ENCODE peak calls at places on chromosomes 1 and 21, in five cellular contexts. J is tibial nerve, B is omental fat pad, L is progenitor cell of endocrine pancreas, M is AG09309. K is an unnamed sample.
A peak's percentile ranks its signal among the peaks of the same experiment; 100 is the strongest.

GRCh38 chr1:155860939-155861496 is 1.7 kb downstream of the SYT11 start:
- DNase-seq in J (no peak), B (no peak), L (no peak), M (no peak), K (no peak)

GRCh38 chr21:26977741-26978140 is 10.9 kb upstream of the ADAMTS5 start:
- DNase-seq in J (no peak), B (no peak), L (no peak), M (no peak), K (no peak)

GRCh38 chr1:206112600-206113301 is 4.4 kb downstream of the AVPR1B start:
- DNase-seq in J (no peak), B (no peak), L (no peak), M (no peak), K (no peak)

GRCh38 chr1:198612471-198613265 is 26.2 kb upstream of the PTPRC start:
- DNase-seq in J (no peak), B (no peak), L (no peak), M (no peak), K (no peak)

GRCh38 chr1:36268981-36269380 is 37.2 kb upstream of the SH3D21 start:
- DNase-seq in J (no peak), B (no peak), L (no peak), M (no peak), K (no peak)

GRCh38 chr1:197954718-197955418 is 37.7 kb downstream of the LHX9 start:
- DNase-seq in J (no peak), B (no peak), L (no peak), M (no peak), K (no peak)

GRCh38 chr1:248842781-248843331 is 4.8 kb downstream of the ZNF672 start:
- DNase-seq in J (no peak), B (no peak), L (no peak), M (no peak), K (peak; percentile 68)

GRCh38 chr1:187788686-187789085 is 959.9 kb downstream of the PLA2G4A start:
- DNase-seq in J (no peak), B (no peak), L (no peak), M (no peak), K (no peak)

GRCh38 chr1:31771891-31772668 is 7.9 kb upstream of the ADGRB2 start:
- DNase-seq in J (no peak), B (no peak), L (no peak), M (no peak), K (no peak)

GRCh38 chr1:231420959-231421615 is 1.0 kb downstream of the EGLN1 start:
- DNase-seq in J (peak; percentile 22), B (no peak), L (peak; percentile 39), M (no peak), K (peak; percentile 89)

GRCh38 chr21:46646541-46647154 is 11.2 kb downstream of the PRMT2 start:
- DNase-seq in J (no peak), B (no peak), L (no peak), M (no peak), K (no peak)

GRCh38 chr1:67463298-67463960 is 33.2 kb upstream of the SERBP1 start:
- DNase-seq in J (no peak), B (no peak), L (no peak), M (no peak), K (no peak)

GRCh38 chr21:45901061-45901690 is 80.4 kb upstream of the COL6A1 start:
- DNase-seq in J (no peak), B (no peak), L (no peak), M (no peak), K (no peak)

GRCh38 chr1:18730321-18730720 is 99.7 kb downstream of the PAX7 start:
- DNase-seq in J (no peak), B (no peak), L (no peak), M (no peak), K (no peak)

GRCh38 chr21:32065654-32066053 is 192.8 kb downstream of the HUNK start:
- DNase-seq in J (no peak), B (no peak), L (no peak), M (no peak), K (no peak)

GRCh38 chr1:234206651-234207284 is 166.5 kb upstream of the COA6 start:
- DNase-seq in J (no peak), B (no peak), L (no peak), M (peak; percentile 39), K (no peak)

GRCh38 chr1:244431166-244431565 is 20.5 kb downstream of the ADSS2 start:
- DNase-seq in J (no peak), B (no peak), L (no peak), M (no peak), K (no peak)

GRCh38 chr1:188188317-188188716 is 1359.6 kb downstream of the PLA2G4A start:
- DNase-seq in J (no peak), B (no peak), L (no peak), M (no peak), K (no peak)

GRCh38 chr1:184028854-184029623 is 8.5 kb downstream of the COLGALT2 start:
- DNase-seq in J (no peak), B (no peak), L (no peak), M (no peak), K (no peak)

GRCh38 chr1:246775531-246776385 is 51.5 kb downstream of the SCCPDH start:
- DNase-seq in J (no peak), B (no peak), L (no peak), M (no peak), K (peak; percentile 64)

GRCh38 chr21:28091500-28091899 is 901.2 kb downstream of the LTN1 start:
- DNase-seq in J (no peak), B (no peak), L (no peak), M (no peak), K (no peak)

GRCh38 chr21:34754690-34755647 is 86.2 kb downstream of the CLIC6 start:
- DNase-seq in J (no peak), B (no peak), L (no peak), M (no peak), K (peak; percentile 6)

GRCh38 chr1:153649867-153650235 is 8.7 kb upstream of the SNAPIN start:
- DNase-seq in J (no peak), B (no peak), L (no peak), M (no peak), K (no peak)

GRCh38 chr1:93056214-93056613 is 22.9 kb upstream of the MTF2 start:
- DNase-seq in J (no peak), B (no peak), L (peak; percentile 43), M (no peak), K (no peak)

GRCh38 chr1:62712625-62713243 is 24.5 kb upstream of the DOCK7 start:
- DNase-seq in J (no peak), B (no peak), L (no peak), M (no peak), K (no peak)

GRCh38 chr1:153347856-153348255 is 785 bp downstream of the PGLYRP4 start:
- DNase-seq in J (no peak), B (no peak), L (no peak), M (no peak), K (no peak)

GRCh38 chr1:177566495-177566894 is 395.7 kb downstream of the BRINP2 start:
- DNase-seq in J (no peak), B (no peak), L (no peak), M (no peak), K (no peak)

GRCh38 chr1:72284084-72284397 is 1.7 kb upstream of the NEGR1 start:
- DNase-seq in J (no peak), B (no peak), L (no peak), M (peak; percentile 1), K (no peak)

GRCh38 chr1:72282690-72283203 is 408 bp upstream of the NEGR1 start:
- DNase-seq in J (peak; percentile 78), B (peak; percentile 51), L (peak; percentile 60), M (peak; percentile 71), K (peak; percentile 96)

GRCh38 chr1:72283204-72284083 is 1.1 kb upstream of the NEGR1 start:
- DNase-seq in J (peak; percentile 74), B (no peak), L (peak; percentile 33), M (peak; percentile 63), K (peak; percentile 60)

GRCh38 chr1:72285074-72285425 is 2.7 kb upstream of the NEGR1 start:
- DNase-seq in J (peak; percentile 14), B (no peak), L (no peak), M (no peak), K (no peak)

GRCh38 chr1:72284398-72285073 is 2.2 kb upstream of the NEGR1 start:
- DNase-seq in J (peak; percentile 36), B (no peak), L (peak; percentile 30), M (peak; percentile 97), K (no peak)
- TF ChIP-seq CTCF in J (no peak), B (no peak), L (peak; percentile 31), M (peak; percentile 2), K (no peak)

GRCh38 chr1:117842408-117843170 is 86.8 kb downstream of the GDAP2 start:
- DNase-seq in J (no peak), B (no peak), L (no peak), M (no peak), K (no peak)
- TF ChIP-seq CTCF in J (no peak), B (no peak), L (peak; percentile 10), M (no peak), K (no peak)

DNA sequence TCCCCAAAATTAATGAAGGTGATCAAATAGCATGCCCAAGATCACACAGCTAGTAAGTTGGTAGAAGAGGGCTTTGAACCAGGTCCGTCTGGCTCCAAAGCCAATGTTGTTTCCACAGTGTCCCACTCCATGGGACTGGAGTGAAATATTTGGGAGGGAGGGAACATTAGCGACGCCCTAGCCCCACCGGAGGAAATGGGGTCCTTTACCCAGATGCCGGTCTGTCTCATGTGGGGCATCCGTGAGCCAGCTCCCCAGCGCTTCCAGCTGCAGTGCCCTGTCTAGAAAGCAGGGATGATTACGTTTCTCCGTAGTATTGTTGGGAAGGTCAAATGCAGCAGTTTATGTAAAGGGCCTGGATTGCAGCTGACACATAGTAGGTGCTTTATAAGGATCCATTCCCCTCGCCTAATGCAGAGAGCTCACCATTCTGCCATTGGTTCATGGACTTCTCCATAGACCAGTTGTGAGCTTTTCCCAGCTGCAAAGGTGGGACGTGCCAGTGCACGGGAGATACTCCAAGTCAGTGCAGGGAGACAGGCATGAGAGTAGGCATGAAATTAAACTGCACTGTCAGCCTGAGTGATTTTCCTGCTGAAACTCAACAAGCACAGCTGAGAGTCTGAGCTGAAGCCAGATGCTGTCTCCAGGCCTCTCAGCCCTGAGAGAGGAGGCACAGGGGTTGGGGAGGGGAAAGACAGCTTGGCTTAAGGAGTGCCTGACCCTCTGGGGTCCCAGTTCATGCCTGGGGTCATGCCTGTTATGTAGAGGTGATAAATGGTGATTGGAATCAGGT is 24.7 kb downstream of the QSOX1 start:
- DNase-seq in J (no peak), B (no peak), L (no peak), M (no peak), K (no peak)
- TF ChIP-seq CTCF in J (no peak), B (no peak), L (no peak), M (no peak), K (no peak)

DNA sequence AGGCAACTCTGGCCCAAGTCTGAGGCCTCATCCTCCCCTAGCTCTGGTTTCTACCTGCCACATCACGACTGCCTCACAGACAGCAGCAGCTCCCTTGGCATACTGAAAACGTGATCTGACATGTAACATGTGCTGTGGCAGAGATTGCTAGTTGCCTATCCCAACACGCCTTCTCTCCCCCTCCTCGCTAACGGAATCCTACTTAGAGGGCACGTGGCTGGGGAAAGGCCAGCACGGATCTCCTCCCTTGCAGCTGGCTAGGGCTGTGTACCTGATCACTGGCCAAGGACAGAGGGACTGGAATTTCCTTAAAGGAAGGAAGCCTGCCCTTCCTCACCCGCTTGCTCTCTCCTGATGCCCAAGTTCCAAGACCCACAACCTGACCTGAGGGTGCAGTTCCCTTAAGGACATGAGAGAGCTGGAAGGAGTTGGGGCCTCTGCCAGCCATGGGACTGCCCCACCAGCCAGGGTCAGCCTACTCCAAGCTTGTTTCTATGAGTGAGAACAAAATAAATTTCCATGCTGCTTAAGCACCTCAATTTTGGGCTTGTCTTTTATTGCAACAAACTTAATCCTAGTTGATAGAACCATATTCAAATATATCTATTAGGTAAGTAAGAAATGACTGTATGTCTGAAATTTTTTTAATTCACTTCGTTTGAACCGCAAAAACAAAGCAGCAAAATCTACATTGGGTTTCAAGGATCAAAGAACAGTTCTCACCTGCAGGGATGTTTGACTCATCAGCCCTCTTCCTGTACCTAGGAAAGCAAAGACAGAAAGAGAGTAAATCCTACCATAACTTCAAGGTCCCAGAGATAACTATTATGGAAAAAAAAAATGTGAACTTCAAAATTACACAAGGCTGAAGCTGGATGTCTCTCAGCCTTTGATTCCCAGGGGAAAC is 7.2 kb downstream of the SETD4 start:
- DNase-seq in J (no peak), B (no peak), L (no peak), M (no peak), K (no peak)
- TF ChIP-seq CTCF in J (no peak), B (no peak), L (no peak), M (no peak), K (no peak)